ENCODE peak calls at places on chromosomes 11 and 22, in six cellular contexts. D is tibial nerve, W is retinal pigment epithelial cell, R is left ventricle myocardium inferior, K is tibial artery, P is lower lobe of right lung. B is an unnamed sample.

GRCh38 chr22:37485714-37486223 is 415 bp downstream of the MFNG start:
- DNase-seq in K (no peak), D (no peak), R (no peak), P (no peak), W (no peak), B (no peak)

GRCh38 chr11:122215244-122215992 is 99.4 kb upstream of the BLID start:
- DNase-seq in R (peak; percentile 80), K (peak; percentile 75), D (peak; percentile 61), P (peak; percentile 70), W (no peak), B (peak; percentile 96)

GRCh38 chr11:32176223-32176811 is 85.4 kb downstream of the RCN1 start:
- DNase-seq in D (peak; percentile 93), K (peak; percentile 79), R (peak; percentile 46), W (peak; percentile 42), P (peak; percentile 59), B (peak; percentile 10)

GRCh38 chr11:121741954-121742361 is 289.2 kb upstream of the SORL1-AS1 start:
- DNase-seq in K (peak; percentile 81), W (peak; percentile 42), P (no peak), R (peak; percentile 79), D (peak; percentile 80), B (no peak)

GRCh38 chr11:29293825-29294224 is 723.0 kb downstream of the KCNA4 start:
- DNase-seq in P (no peak), D (no peak), K (no peak), R (no peak), W (no peak), B (peak; percentile 63)

GRCh38 chr22:43867839-43868652 is 5.7 kb upstream of the SULT4A1 start:
- DNase-seq in D (peak; percentile 41), K (peak; percentile 33), W (no peak), P (peak; percentile 69), R (peak; percentile 58), B (no peak)

GRCh38 chr11:94175545-94175944 is 46.9 kb downstream of the PANX1 start:
- DNase-seq in R (no peak), P (no peak), W (no peak), K (no peak), D (no peak), B (peak; percentile 83)

GRCh38 chr11:61488651-61489291 is 19.8 kb upstream of the LRRC10B start:
- DNase-seq in K (peak; percentile 71), P (no peak), D (no peak), R (peak; percentile 81), W (peak; percentile 41), B (no peak)

GRCh38 chr11:45409587-45409986 is 123.4 kb upstream of the SYT13 start:
- DNase-seq in P (no peak), K (no peak), D (no peak), R (no peak), W (no peak), B (no peak)

GRCh38 chr11:32107647-32108046 is 16.8 kb downstream of the RCN1 start:
- DNase-seq in R (no peak), D (no peak), P (no peak), W (no peak), K (no peak), B (no peak)

GRCh38 chr22:35098921-35099320 is 33.0 kb downstream of the ISX start:
- DNase-seq in P (no peak), W (no peak), D (no peak), K (no peak), R (no peak), B (no peak)

GRCh38 chr11:96016978-96017502 is 93.1 kb upstream of the MTMR2 start:
- DNase-seq in R (no peak), W (no peak), K (no peak), P (no peak), D (no peak), B (no peak)

GRCh38 chr11:98965358-98965757 is 55.4 kb upstream of the CNTN5 start:
- DNase-seq in K (no peak), D (no peak), R (no peak), W (no peak), P (no peak), B (no peak)

GRCh38 chr11:30257058-30257457 is 26.2 kb downstream of the FSHB start:
- DNase-seq in D (no peak), P (no peak), R (no peak), W (no peak), K (no peak), B (no peak)

GRCh38 chr22:30246962-30247376 is 410 bp upstream of the LIF start:
- DNase-seq in W (no peak), P (no peak), K (no peak), D (no peak), R (no peak), B (no peak)

GRCh38 chr11:3135491-3136440 is 29.3 kb downstream of the OSBPL5 start:
- DNase-seq in D (no peak), K (no peak), W (no peak), P (peak; percentile 43), R (peak; percentile 43), B (no peak)

GRCh38 chr11:8721740-8722139 is 39.1 kb downstream of the RPL27A start:
- DNase-seq in K (no peak), W (no peak), P (no peak), D (no peak), R (no peak), B (no peak)

GRCh38 chr11:107752954-107753822 is 41.3 kb upstream of the SLN start:
- DNase-seq in P (no peak), D (no peak), K (no peak), R (no peak), W (no peak), B (no peak)

GRCh38 chr11:70834277-70834940 is 418.0 kb downstream of the SHANK2 start:
- DNase-seq in P (no peak), K (no peak), D (no peak), W (no peak), R (no peak), B (no peak)

GRCh38 chr11:88158081-88158480 is 17.2 kb downstream of the RAB38 start:
- DNase-seq in W (no peak), P (no peak), K (no peak), R (no peak), D (no peak), B (no peak)
- TF ChIP-seq CTCF in W (no peak), P (no peak), K (no peak), R (no peak), D (no peak), B (no peak)

GRCh38 chr22:25216230-25216629 is 3.2 kb upstream of the CRYBB2 start:
- DNase-seq in D (no peak), K (no peak), R (no peak), W (no peak), P (no peak), B (no peak)

GRCh38 chr22:25223269-25223850 is 3.9 kb downstream of the CRYBB2 start:
- DNase-seq in P (no peak), K (no peak), D (no peak), R (no peak), W (no peak), B (no peak)

GRCh38 chr22:25219211-25219689 is at the start of gene CRYBB2:
- DNase-seq in W (no peak), D (no peak), P (no peak), R (no peak), K (no peak), B (no peak)

GRCh38 chr22:25219948-25220442 is 556 bp downstream of the CRYBB2 start:
- DNase-seq in R (no peak), D (no peak), K (no peak), W (no peak), P (no peak), B (no peak)

DNA sequence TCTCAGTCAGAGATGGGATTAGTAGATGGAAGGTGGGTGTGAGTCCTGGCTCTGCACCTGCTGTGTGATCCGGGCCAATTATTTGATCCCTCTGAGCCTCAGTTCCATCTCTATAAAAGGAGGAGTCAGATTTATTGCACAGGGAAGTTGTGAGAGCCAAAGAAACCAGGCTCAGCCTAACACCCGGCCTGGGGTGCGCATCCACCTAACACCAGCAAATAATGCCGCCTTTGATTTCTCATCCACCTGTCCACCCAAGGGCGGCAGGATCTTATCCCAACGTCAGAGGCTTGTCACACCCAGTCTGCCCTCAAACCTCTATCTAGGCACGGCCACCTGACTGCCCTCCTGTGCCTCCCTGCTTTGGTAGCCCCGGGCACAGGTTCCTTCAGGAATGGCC is 2.4 kb downstream of the CRYBB2 start:
- DNase-seq in K (no peak), W (no peak), D (no peak), P (no peak), R (no peak), B (no peak)
- H3K4me3 ChIP-seq in K (no peak overlapping the region), W (no peak overlapping the region), D (no peak overlapping the region), P (no peak overlapping the region), R (no peak overlapping the region), B (no peak overlapping the region)

DNA sequence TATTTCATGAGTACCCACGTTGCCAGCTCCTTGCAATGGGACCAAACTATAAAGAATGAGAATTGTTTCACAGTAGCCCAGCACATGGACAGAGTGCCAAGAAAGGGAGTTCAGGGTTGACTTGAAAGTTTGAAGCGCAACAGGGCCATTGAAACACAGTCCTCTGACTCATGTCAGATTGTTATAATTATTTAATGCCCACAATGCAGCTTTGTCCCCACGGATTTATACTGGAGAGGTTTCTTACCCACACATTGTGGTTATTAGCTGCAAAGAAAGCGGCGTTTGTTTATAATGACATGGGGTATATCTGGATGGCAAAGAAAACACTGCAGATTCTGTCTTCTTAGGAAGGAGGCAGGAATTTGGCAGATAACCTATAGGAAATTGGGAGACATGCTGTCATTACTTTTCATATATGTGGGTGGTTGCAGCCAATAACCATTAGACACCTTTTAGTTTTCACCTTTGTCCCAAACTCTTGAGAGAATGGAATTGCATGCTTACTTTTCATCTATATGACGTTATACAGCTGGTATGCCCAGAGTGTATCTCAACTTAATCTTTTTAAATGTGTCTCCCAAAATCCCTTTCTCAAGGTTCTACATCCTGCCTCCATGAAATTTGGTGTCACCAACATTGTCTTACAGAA is 143.6 kb downstream of the TEAD1 start:
- DNase-seq in D (no peak), K (no peak), P (no peak), W (peak; percentile 65), R (no peak), B (no peak)
- TF ChIP-seq CTCF in D (no peak), K (no peak), P (no peak), W (no peak), R (no peak), B (no peak)

GRCh38 chr11:46618789-46619188 is 1.4 kb downstream of the ATG13 start:
- DNase-seq in D (no peak), K (no peak), R (no peak), W (no peak), P (no peak), B (no peak)

GRCh38 chr11:46612326-46612725 is 4.7 kb downstream of the HARBI1 start:
- DNase-seq in K (no peak), D (no peak), W (no peak), R (no peak), P (no peak), B (no peak)

GRCh38 chr11:46617451-46618314 is at the start of gene ATG13:
- DNase-seq in P (peak; percentile 86), W (no peak), D (peak; percentile 82), R (peak; percentile 77), K (peak; percentile 82), B (peak; percentile 23)

GRCh38 chr11:46615756-46616155 is 1.3 kb downstream of the HARBI1 start:
- DNase-seq in K (no peak), R (no peak), P (no peak), W (no peak), D (no peak), B (no peak)

GRCh38 chr11:46616551-46617450 is at the start of gene HARBI1:
- DNase-seq in R (peak; percentile 90), W (peak; percentile 72), P (peak; percentile 94), K (peak; percentile 84), D (peak; percentile 69), B (peak; percentile 16)
- H3K4me3 ChIP-seq in R (peak within 1 kb of the TSS; percentile 97), W (peak within 1 kb of the TSS; percentile 99), P (peak within 1 kb of the TSS; percentile 91), K (peak within 1 kb of the TSS; percentile 84), D (peak within 1 kb of the TSS; percentile 83), B (peak within 1 kb of the TSS; percentile 100)

B was measured in AG04449.